ENCODE peak calls at places on chromosomes 1 and 21, in nine cellular contexts. V, A, D, X, K, W, R, B and I are unnamed samples.

GRCh38 chr21:43667191-43667904 is 8.0 kb downstream of the RRP1B start:
- DNase-seq in V (no peak), R (no peak), W (peak), X (peak), A (no peak), D (no peak), K (no peak), B (no peak), I (no peak)

GRCh38 chr1:33460947-33461629 is 11.4 kb upstream of the ZSCAN20 start:
- DNase-seq in D (no peak), K (no peak), X (no peak), R (peak), B (peak), V (no peak), W (no peak), A (no peak), I (peak)

GRCh38 chr21:41316200-41316599 is 401 bp upstream of the FAM3B start:
- DNase-seq in R (no peak), K (no peak), V (no peak), A (no peak), W (no peak), X (no peak), D (no peak), B (no peak), I (no peak)

GRCh38 chr1:41728403-41729202 is 190.1 kb downstream of the HIVEP3 start:
- DNase-seq in R (no peak), X (no peak), K (no peak), D (no peak), A (no peak), V (no peak), B (peak), W (no peak), I (peak)

GRCh38 chr21:37873655-37874054 is 42.6 kb downstream of the KCNJ6 start:
- DNase-seq in W (peak), X (no peak), A (no peak), K (no peak), R (no peak), D (no peak), V (no peak), B (no peak), I (no peak)

GRCh38 chr1:201359873-201360210 is 17.6 kb downstream of the TNNT2 start:
- DNase-seq in X (no peak), B (no peak), K (no peak), A (no peak), D (no peak), V (no peak), W (no peak), R (no peak), I (no peak)

GRCh38 chr1:30604801-30605440 is 118.5 kb downstream of the MATN1 start:
- DNase-seq in W (no peak), X (no peak), R (no peak), A (no peak), B (no peak), K (no peak), V (no peak), D (no peak), I (no peak)

GRCh38 chr1:201408815-201409200 is 9.7 kb upstream of the LAD1 start:
- DNase-seq in K (no peak), B (no peak), D (no peak), V (no peak), R (no peak), W (no peak), A (no peak), X (no peak), I (no peak)

GRCh38 chr1:96096138-96097011 is 625.2 kb upstream of the PTBP2 start:
- DNase-seq in X (no peak), K (no peak), R (no peak), A (no peak), B (no peak), W (no peak), V (no peak), D (no peak), I (no peak)

GRCh38 chr1:40014253-40014706 is 26.2 kb upstream of the CAP1 start:
- DNase-seq in X (no peak), K (no peak), W (no peak), D (no peak), B (no peak), V (no peak), R (no peak), A (no peak), I (no peak)

GRCh38 chr1:177282976-177283375 is 112.2 kb downstream of the BRINP2 start:
- DNase-seq in R (no peak), X (peak), D (no peak), A (no peak), W (no peak), V (no peak), B (no peak), K (no peak), I (no peak)

GRCh38 chr1:86748622-86749373 is 44.4 kb downstream of the SH3GLB1 start:
- DNase-seq in D (no peak), V (no peak), K (no peak), W (peak), A (no peak), X (no peak), R (no peak), B (no peak), I (no peak)

GRCh38 chr1:21499283-21499945 is 9.8 kb upstream of the ALPL start:
- DNase-seq in A (no peak), B (no peak), X (no peak), R (peak), D (no peak), W (peak), K (no peak), V (no peak), I (no peak)

GRCh38 chr1:241485554-241485992 is 34.0 kb downstream of the FH start:
- DNase-seq in D (no peak), R (no peak), A (no peak), X (peak), K (no peak), B (no peak), V (no peak), W (peak), I (peak)
- TF ChIP-seq CTCF in D (no peak), R (no peak), A (peak), X (peak), K (no peak), B (no peak), V (peak), W (peak), I (peak)

GRCh38 chr1:7584643-7585042 is 186.5 kb upstream of the VAMP3 start:
- DNase-seq in K (no peak), A (no peak), W (no peak), B (no peak), V (no peak), X (no peak), R (no peak), D (no peak), I (no peak)
- H3K4me3 ChIP-seq in K (no peak), A (no peak), W (no peak), B (no peak), V (no peak), X (no peak), R (no peak), D (no peak), I (no peak)

GRCh38 chr1:70866522-70867256 is 180.9 kb downstream of the PTGER3 start:
- DNase-seq in K (no peak), W (no peak), B (no peak), A (no peak), R (no peak), V (no peak), D (no peak), X (no peak), I (no peak)
- TF ChIP-seq CTCF in K (no peak), W (no peak), B (no peak), A (no peak), R (no peak), V (no peak), D (no peak), X (no peak), I (no peak)

GRCh38 chr1:108962681-108963051 is 618 bp downstream of the CLCC1 start:
- DNase-seq in X (peak), B (no peak), W (no peak), R (peak), K (no peak), A (no peak), V (no peak), D (peak), I (no peak)
- H3K4me3 ChIP-seq in X (peak), B (peak), W (peak), R (peak), K (peak), A (peak), V (peak), D (peak), I (peak)

DNA sequence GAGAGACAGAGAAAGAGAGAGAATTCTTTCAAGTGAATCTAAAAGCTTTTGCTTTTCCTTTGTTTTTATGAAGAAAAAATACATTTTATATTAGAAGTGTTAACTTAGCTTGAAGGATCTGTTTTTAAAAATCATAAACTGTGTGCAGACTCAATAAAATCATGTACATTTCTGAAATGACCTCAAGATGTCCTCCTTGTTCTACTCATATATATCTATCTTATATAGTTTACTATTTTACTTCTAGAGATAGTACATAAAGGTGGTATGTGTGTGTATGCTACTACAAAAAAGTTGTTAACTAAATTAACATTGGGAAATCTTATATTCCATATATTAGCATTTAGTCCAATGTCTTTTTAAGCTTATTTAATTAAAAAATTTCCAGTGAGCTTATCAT is 117.6 kb downstream of the PTPRC start:
- DNase-seq in X (no peak), V (no peak), W (peak), A (no peak), R (no peak), B (no peak), D (no peak), K (no peak), I (no peak)
- TF ChIP-seq CTCF in X (no peak), V (no peak), W (no peak), A (peak), R (no peak), B (peak), D (peak), K (no peak), I (no peak)

GRCh38 chr1:206491592-206491991 is 15.7 kb upstream of the RASSF5 start:
- DNase-seq in D (no peak), V (no peak), W (no peak), B (no peak), A (no peak), R (no peak), K (no peak), X (no peak), I (no peak)

GRCh38 chr1:206493279-206493678 is 14.1 kb upstream of the RASSF5 start:
- DNase-seq in B (no peak), A (no peak), W (no peak), K (no peak), D (no peak), X (no peak), R (no peak), V (no peak), I (no peak)

GRCh38 chr1:206492589-206492988 is 14.7 kb upstream of the RASSF5 start:
- DNase-seq in B (no peak), A (no peak), X (no peak), V (no peak), K (no peak), W (no peak), R (no peak), D (no peak), I (no peak)

GRCh38 chr1:206489980-206490534 is 17.3 kb upstream of the RASSF5 start:
- DNase-seq in V (no peak), R (peak), A (no peak), D (peak), X (peak), W (peak), B (peak), K (peak), I (no peak)

DNA sequence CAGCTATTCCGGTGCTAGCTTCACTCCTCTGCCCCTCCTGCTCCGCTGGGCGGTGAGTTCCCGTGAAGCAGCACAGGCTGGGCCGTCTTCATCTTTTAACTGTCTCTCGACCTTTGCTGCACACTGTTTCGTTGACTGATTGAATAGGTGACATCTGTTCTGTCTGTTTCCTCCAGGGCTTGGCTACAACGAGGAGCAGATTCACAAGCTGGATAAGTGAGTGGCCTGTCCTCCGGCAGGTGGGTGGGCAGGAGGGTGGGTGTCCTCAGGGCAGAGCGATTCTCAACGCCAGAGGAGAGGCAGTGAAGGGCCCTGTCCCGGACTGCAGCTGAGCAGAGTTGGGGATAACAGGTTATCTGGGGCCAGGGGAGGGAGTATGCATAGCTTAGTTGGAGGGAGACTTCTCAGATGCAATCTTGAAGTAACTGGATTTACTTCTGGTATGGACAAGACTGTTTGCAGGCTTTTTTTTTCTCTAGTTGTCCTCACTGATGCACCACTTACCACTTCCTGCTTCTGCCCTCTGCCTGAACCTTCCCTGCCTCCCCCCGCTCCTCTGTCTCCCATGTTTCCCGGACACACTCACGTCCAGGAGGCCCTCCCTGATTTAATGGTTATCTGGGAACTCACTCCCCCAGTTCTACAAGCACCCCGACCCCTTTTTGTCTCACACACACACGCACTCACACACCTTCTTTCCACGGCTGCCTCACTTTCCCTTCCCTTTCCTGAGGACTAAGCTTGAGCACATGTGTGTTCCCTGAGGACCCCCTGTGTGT is 16.5 kb upstream of the RASSF5 start:
- DNase-seq in B (no peak), A (no peak), W (peak), D (no peak), K (no peak), X (no peak), R (no peak), V (no peak), I (no peak)
- H3K4me3 ChIP-seq in B (no peak), A (no peak), W (no peak), D (no peak), K (no peak), X (no peak), R (no peak), V (no peak), I (no peak)

DNA sequence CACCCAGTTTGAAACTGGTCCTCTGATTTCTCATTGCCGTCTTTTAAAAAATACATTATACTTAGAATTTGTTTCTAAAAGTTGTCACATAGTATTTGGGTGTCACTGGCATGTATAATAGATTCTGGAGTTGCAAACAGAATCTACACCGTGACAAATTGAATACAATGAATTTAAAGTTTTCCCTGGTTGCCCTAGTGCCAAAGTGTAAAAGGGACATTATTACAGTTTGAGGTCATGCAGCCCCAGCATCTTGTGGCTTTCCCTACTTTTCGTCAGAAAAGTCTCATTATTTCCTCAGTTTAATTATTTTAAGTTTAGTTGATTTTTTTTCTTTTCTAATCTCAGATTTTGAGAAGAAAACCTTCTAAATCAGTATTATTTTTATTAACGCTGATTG is 155.9 kb downstream of the DISP1 start:
- DNase-seq in W (no peak), A (no peak), D (no peak), R (no peak), B (no peak), K (no peak), X (no peak), V (no peak), I (no peak)
- TF ChIP-seq CTCF in W (no peak), A (no peak), D (no peak), R (no peak), B (no peak), K (no peak), X (no peak), V (no peak), I (no peak)

DNA sequence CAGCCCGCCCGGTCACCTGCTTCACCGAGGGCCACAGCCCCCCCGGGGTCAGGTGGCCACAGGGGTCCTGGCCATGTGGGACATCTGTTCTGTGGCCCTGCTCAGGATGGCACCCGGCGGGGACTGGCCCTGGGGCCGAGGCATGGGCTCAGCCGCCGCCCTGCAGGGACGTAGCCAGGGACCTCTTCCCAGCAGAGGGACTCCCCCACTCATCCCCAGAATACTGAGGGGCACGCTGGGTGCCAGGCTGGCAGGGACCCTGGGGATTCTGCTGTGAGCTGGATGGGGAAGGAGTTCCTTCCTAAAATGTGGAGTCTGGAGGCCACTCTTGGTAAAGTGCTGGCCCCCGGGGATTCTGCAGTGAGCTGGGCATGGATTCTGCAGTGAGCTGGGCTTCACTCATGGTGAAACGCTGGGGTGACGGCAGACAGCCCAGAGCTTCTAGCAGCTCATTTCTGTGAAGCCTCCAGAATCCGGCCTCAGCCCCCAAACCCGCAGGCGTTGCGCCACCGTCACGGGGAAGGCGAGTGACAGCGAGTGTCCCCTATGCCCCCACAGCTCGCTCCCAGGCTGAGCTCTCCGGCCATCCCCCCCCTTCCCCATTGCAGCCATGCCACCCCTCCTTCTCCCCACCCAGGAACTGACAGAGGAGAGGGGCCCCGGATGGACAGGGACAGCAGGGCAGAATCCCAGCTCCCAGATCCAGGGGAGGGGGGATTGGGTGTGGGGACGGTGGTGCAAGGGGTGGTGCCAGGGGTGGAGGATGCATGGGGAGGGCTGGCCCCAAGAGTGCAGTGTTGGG is 1.4 kb downstream of the ITGB2 start:
- DNase-seq in V (no peak), B (no peak), D (no peak), A (no peak), W (no peak), X (no peak), R (no peak), K (no peak), I (no peak)
- H3K4me3 ChIP-seq in V (peak), B (peak), D (no peak), A (no peak), W (no peak), X (no peak), R (no peak), K (peak), I (peak)

GRCh38 chr1:145892486-145893087 is 6.9 kb upstream of the ANKRD35 start:
- DNase-seq in W (peak), D (peak), B (no peak), K (no peak), V (no peak), R (no peak), A (no peak), X (no peak), I (no peak)
- TF ChIP-seq CTCF in W (no peak), D (no peak), B (no peak), K (no peak), V (no peak), R (no peak), A (no peak), X (no peak), I (no peak)

DNA sequence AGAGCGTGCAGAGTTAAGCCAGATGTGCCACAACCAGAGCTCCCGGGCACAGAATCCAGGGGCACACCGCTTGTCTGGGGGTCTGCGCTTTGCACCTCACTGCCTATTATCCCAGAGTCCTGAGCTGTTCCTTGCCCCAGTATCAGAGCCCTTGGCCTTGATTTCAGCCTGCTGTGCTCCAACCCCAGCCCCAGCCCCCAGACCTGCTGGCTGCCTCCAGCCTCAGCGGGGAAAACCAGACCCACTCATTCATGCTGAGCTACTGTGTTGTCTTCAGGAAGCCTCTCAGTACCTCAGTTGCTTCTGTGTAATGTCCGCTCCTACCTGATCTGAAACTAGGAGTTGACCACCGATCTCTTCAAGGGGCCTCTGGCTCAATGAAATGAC is 1.1 kb downstream of the IKBKE start:
- DNase-seq in A (no peak), K (no peak), D (no peak), R (no peak), X (no peak), W (no peak), V (no peak), B (no peak), I (no peak)
- H3K4me3 ChIP-seq in A (peak), K (no peak), D (no peak), R (peak), X (peak), W (peak), V (peak), B (no peak), I (peak)